ENCODE peak calls at places on chromosomes 5 and 9, in six cellular contexts. U, K, J, F, B and Z are unnamed samples.

GRCh38 chr5:4245511-4245910 is 649.9 kb downstream of the IRX1 start:
- DNase-seq in B (no peak), F (no peak), J (no peak), K (no peak), U (no peak), Z (no peak)

GRCh38 chr9:341634-342421 is 127.2 kb downstream of the DOCK8 start:
- DNase-seq in K (no peak), U (no peak), J (no peak), B (no peak), F (no peak), Z (no peak)

GRCh38 chr5:145554399-145554798 is 280.7 kb downstream of the PRELID2 start:
- DNase-seq in B (peak; percentile 82), U (no peak), K (no peak), J (peak; percentile 68), F (no peak), Z (no peak)

GRCh38 chr5:180331647-180331950 is 21.5 kb downstream of the GFPT2 start:
- DNase-seq in J (no peak), K (no peak), U (no peak), F (no peak), B (no peak), Z (no peak)

GRCh38 chr5:10689391-10690081 is 71.5 kb downstream of the DAP start:
- DNase-seq in B (no peak), K (no peak), F (no peak), J (peak; percentile 75), U (no peak), Z (no peak)

GRCh38 chr9:982660-983240 is 6.3 kb downstream of the DMRT3 start:
- DNase-seq in K (no peak), U (no peak), F (no peak), B (no peak), J (no peak), Z (no peak)

GRCh38 chr9:79684711-79685575 is 113.2 kb downstream of the TLE4 start:
- DNase-seq in U (no peak), F (no peak), B (peak; percentile 66), K (no peak), J (no peak), Z (no peak)

GRCh38 chr9:108296056-108296455 is 559.7 kb downstream of the ACTL7B start:
- DNase-seq in F (no peak), K (no peak), J (peak; percentile 85), B (peak; percentile 83), U (no peak), Z (no peak)

GRCh38 chr5:179162351-179163235 is 102.4 kb downstream of the ZNF354C start:
- DNase-seq in K (no peak), F (no peak), B (no peak), J (no peak), U (peak; percentile 5), Z (no peak)

GRCh38 chr9:91100878-91101450 is 260.8 kb downstream of the AUH start:
- DNase-seq in F (no peak), U (peak; percentile 92), B (no peak), K (peak; percentile 21), J (no peak), Z (no peak)

GRCh38 chr5:133347039-133347438 is 265.3 kb downstream of the FSTL4 start:
- DNase-seq in F (no peak), J (no peak), B (no peak), U (no peak), K (no peak), Z (no peak)

GRCh38 chr5:93601433-93602175 is 18.6 kb downstream of the NR2F1 start:
- DNase-seq in F (no peak), B (no peak), K (no peak), U (no peak), J (no peak), Z (no peak)

GRCh38 chr5:4042311-4042710 is 446.7 kb downstream of the IRX1 start:
- DNase-seq in B (no peak), U (no peak), J (no peak), F (no peak), K (no peak), Z (no peak)

DNA sequence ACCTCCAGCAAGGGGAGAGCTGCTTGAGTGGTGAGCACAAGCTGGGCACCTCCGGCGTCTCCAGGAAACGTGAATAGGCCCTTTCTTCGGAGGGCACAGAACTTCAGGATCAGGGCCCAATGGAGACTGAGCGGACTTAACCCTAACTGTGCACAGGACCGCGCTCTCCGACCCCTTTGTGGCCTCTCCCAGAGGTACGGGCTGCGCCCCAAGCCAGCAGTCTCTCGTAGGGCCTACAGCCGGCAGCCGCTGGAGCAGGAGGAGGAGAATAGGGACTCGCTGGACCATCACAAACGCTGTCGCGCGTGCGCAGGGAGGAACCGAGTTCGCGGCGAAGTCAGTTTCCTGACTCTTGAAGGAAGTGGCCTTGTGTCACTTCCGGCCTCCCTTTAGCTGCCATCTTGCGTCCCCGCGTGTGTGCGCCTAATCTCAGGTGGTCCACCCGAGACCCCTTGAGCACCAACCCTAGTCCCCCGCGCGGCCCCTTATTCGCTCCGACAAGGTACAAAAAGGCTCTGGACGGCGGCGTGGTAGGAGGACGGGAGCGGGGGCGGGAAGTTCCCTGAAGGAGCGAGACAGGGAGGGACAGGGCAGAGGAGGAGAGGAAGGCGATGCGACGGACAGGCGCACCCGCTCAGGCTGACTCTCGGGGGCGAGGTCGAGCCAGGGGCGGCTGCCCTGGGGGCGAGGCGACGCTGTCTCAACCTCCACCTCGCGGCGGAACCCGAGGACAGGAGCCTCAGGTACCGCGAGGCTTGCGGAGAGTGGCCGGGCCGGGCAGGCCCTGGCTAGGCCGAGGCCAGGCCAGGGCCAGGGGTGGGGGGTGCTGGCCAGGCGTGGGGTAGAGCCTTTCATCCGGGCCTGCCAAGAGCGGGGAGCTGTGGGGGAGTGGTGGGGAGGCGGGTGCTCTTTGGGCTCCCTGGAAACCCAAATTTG is at the start of gene BTF3:
- DNase-seq in B (peak; percentile 96), K (peak; percentile 93), U (peak; percentile 92), J (peak; percentile 95), F (peak; percentile 96), Z (peak; percentile 98)
- TF ChIP-seq CTCF in B (no peak), K (no peak), U (no peak), J (no peak), F (no peak), Z (no peak)

GRCh38 chr5:82296929-82297328 is 18.8 kb upstream of the RPS23 start:
- DNase-seq in B (no peak), F (no peak), K (no peak), U (no peak), J (no peak), Z (no peak)
- TF ChIP-seq CTCF in B (no peak), F (no peak), K (no peak), U (no peak), J (no peak), Z (no peak)

GRCh38 chr5:69334793-69335268 is 2.2 kb upstream of the CCDC125 start:
- DNase-seq in B (peak; percentile 62), F (peak; percentile 77), U (peak; percentile 78), J (peak; percentile 73), K (peak; percentile 74), Z (peak; percentile 88)
- TF ChIP-seq CTCF in B (peak; percentile 68), F (peak; percentile 34), U (peak; percentile 82), J (peak; percentile 80), K (peak; percentile 36), Z (peak; percentile 65)

DNA sequence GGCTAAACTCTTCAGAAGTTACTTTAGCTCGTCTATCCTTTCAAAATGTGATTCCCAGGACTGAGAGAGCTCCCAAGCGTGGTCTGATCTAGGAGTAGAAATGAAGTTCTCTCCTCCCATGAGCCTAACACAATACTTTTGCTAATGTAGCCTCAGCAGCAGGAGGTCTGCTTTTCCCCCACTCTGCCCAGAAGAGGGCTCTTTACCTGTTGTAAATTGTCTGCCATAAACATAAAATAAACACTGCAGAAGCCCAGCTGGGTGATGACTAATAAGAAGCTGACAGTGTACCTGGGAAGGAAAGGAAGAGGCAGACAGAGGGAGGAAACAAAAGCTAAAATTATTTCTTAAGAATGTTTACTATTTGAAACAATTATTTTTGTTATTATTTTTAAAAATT is 15.4 kb downstream of the SLC36A3 start:
- DNase-seq in B (peak; percentile 59), K (no peak), F (no peak), J (no peak), U (no peak), Z (no peak)
- TF ChIP-seq CTCF in B (peak; percentile 30), K (no peak), F (no peak), J (no peak), U (no peak), Z (no peak)

DNA sequence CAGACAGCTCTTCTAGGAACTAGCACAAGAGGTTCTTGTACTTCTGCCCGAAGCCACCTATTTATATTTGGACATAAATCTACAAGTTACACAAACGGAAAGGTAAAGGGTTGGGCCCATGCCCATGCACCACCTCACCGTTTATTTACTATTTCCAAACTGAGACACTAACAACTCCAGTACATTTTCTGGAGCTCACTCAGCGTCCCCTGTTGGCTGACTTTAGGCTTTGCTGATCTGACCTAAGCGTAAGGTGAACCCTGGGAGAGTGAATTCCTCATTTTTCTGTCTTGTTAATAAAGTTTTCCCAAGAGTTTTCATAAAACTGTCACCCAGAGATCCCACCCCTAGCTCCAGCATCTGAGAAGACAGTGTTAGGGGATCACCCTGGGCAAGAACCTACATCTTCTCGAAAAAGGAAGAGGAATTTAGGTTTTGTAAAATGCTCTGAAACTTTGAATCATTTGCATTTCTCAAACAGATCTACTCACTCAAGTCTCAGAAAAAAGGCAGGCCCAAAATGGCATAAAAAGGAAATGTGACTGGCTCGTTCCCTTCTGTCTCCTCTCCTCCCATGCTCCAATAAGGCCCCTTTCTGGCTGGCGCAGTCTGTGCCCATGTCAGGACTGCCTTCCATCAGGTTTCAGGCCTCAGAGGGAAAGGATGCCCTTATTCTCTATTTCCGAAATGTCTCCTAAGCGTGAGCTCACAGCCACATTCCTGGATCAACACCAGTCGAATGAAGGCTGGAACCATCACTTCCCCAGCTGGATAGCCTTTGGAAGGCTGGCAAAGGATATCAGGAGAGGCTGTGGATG is 201.3 kb downstream of the FANCC start:
- DNase-seq in F (no peak), B (no peak), J (no peak), U (no peak), K (no peak), Z (peak; percentile 46)
- TF ChIP-seq CTCF in F (no peak), B (peak; percentile 23), J (peak; percentile 20), U (peak; percentile 53), K (no peak), Z (peak; percentile 28)

DNA sequence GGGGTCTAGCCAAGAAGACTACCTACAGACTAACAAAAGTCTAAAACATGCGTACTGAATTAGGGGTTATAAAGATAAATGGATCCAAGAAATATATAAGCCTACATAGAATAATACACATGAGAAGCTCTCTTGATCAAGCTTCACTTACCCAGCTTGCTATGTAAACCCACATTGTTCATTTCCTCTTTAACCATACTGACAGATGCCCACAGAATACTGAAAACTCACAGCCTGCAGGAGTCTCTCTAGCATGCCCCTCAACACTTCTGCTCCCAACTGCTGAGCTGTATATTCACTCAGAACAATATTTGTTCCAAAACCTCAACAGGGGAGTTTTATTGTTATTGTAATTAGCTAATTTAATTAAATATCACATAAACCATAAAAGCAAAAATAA is 52.4 kb downstream of the RFX3 start:
- DNase-seq in U (no peak), B (no peak), F (no peak), K (no peak), J (no peak), Z (no peak)
- TF ChIP-seq CTCF in U (no peak), B (no peak), F (no peak), K (no peak), J (no peak), Z (no peak)

DNA sequence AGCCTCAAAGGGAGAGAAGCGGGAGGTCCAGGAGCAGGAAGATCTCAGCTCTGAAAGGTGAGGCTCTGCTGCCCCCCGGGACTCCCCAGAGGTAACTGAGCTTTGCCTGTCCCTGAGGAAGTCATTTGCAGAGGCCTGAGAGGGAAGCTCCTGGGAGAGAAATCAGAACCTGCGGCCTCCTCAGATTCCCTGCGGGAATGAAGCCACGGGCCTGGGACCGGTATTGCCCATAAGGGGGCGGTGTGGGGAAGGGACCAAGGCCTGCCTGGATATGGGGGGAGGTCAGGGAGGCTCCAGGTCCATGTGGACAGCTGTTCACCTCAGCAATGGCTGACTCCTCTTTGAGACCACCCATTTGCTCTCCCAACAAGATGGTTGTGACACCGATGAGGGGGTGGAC is 1.3 kb downstream of the SPATA31E1 start:
- DNase-seq in J (no peak), B (no peak), K (no peak), U (no peak), F (no peak), Z (peak; percentile 25)
- TF ChIP-seq CTCF in J (peak; percentile 49), B (no peak), K (no peak), U (no peak), F (no peak), Z (peak; percentile 12)